ENCODE peak calls at places on chromosomes 3 and 15, in ten cellular contexts. M is cardiac muscle cell; F is stimulated activated CD8-positive, alpha-beta memory T cell treated with anti-CD3 and anti-CD28 coated beads, Interleukin-7, amount 100 ng/mL, for 24 hours; L is astrocyte; C is heart right ventricle; G is fibroblast of the aortic adventitia; H is GM06990; A is EH; B is Caki2; W is GM12865. D is an unnamed sample.

GRCh38 chr3:45098315-45098714 is 47.9 kb downstream of the CDCP1 start:
- DNase-seq in M (no peak), F (no peak), L (no peak), C (no peak), G (no peak), H (no peak), A (no peak), B (no peak), W (no peak), D (no peak)

GRCh38 chr3:137998121-137998520 is 11.8 kb upstream of the CLDN18 start:
- DNase-seq in M (no peak), F (no peak), L (no peak), C (no peak), G (no peak), H (no peak), A (no peak), B (no peak), W (no peak), D (no peak)

GRCh38 chr3:150495149-150495548 is 51.1 kb downstream of the SERP1 start:
- DNase-seq in M (no peak), F (no peak), L (no peak), C (no peak), G (no peak), H (no peak), A (peak; percentile 10), B (no peak), W (no peak), D (no peak)

GRCh38 chr15:65532738-65533051 is 2.4 kb downstream of the HACD3 start:
- DNase-seq in M (peak; percentile 35), F (no peak), L (peak; percentile 52), C (no peak), G (peak; percentile 39), H (no peak), A (peak; percentile 62), B (no peak), W (peak; percentile 22), D (no peak)

GRCh38 chr3:33860355-33861047 is 62.1 kb downstream of the PDCD6IP start:
- DNase-seq in M (no peak), F (no peak), L (no peak), C (no peak), G (no peak), H (no peak), A (no peak), B (no peak), W (no peak), D (no peak)

GRCh38 chr3:117820900-117821299 is 1111.3 kb downstream of the TUSC7 start:
- DNase-seq in M (peak; percentile 2), F (no peak), L (peak; percentile 75), C (no peak), G (peak; percentile 59), H (no peak), A (no peak), B (no peak), W (no peak), D (no peak)

GRCh38 chr3:79765854-79766253 is 1.9 kb downstream of the ROBO1 start:
- DNase-seq in M (no peak), F (no peak), L (no peak), C (no peak), G (no peak), H (no peak), A (no peak), B (no peak), W (no peak), D (no peak)

GRCh38 chr3:29484633-29485032 is 203.8 kb downstream of the RBMS3 start:
- DNase-seq in M (no peak), F (no peak), L (no peak), C (no peak), G (no peak), H (no peak), A (no peak), B (peak; percentile 28), W (no peak), D (no peak)

GRCh38 chr3:17091895-17092294 is 207.1 kb downstream of the PLCL2 start:
- DNase-seq in M (no peak), F (no peak), L (no peak), C (no peak), G (peak; percentile 33), H (no peak), A (peak; percentile 51), B (no peak), W (no peak), D (no peak)

GRCh38 chr3:51392301-51393095 is 1.4 kb downstream of the RBM15B start:
- DNase-seq in M (no peak), F (no peak), L (no peak), C (no peak), G (no peak), H (no peak), A (no peak), B (no peak), W (peak; percentile 24), D (no peak)